ENCODE peak calls at places on chromosomes 11 and 22, in seven cellular contexts. O, Z, M, C, L, H and Y are unnamed samples.

GRCh38 chr11:134643115-134643514 is 231.1 kb upstream of the B3GAT1 start:
- DNase-seq in O (no peak), Z (no peak), M (no peak), C (no peak), L (no peak), H (no peak), Y (no peak)

GRCh38 chr11:34846467-34846866 is 69.7 kb downstream of the APIP start:
- DNase-seq in O (no peak), Z (no peak), M (no peak), C (no peak), L (no peak), H (no peak), Y (no peak)

GRCh38 chr11:112795896-112796686 is 165.1 kb upstream of the NCAM1 start:
- DNase-seq in O (no peak), Z (no peak), M (no peak), C (no peak), L (no peak), H (no peak), Y (no peak)

GRCh38 chr11:115616941-115617340 is 112.7 kb upstream of the CADM1 start:
- DNase-seq in O (peak), Z (no peak), M (peak), C (no peak), L (no peak), H (no peak), Y (peak)

GRCh38 chr22:43905681-43906080 is 13.9 kb upstream of the PNPLA5 start:
- DNase-seq in O (no peak), Z (no peak), M (no peak), C (no peak), L (no peak), H (no peak), Y (no peak)

GRCh38 chr22:25404556-25404922 is 159.9 kb upstream of the GRK3 start:
- DNase-seq in O (no peak), Z (no peak), M (no peak), C (no peak), L (no peak), H (no peak), Y (no peak)

GRCh38 chr11:110093407-110094297 is 460 bp downstream of the ZC3H12C start:
- DNase-seq in O (no peak), Z (peak), M (peak), C (peak), L (peak), H (no peak), Y (peak)

GRCh38 chr11:117172678-117173421 is 5.7 kb upstream of the SIDT2 start:
- DNase-seq in O (no peak), Z (no peak), M (peak), C (no peak), L (no peak), H (no peak), Y (no peak)

GRCh38 chr11:2987881-2988280 is 4.2 kb downstream of the NAP1L4 start:
- DNase-seq in O (no peak), Z (peak), M (no peak), C (no peak), L (no peak), H (no peak), Y (no peak)

GRCh38 chr11:111417766-111418435 is 38.8 kb upstream of the POU2AF1 start:
- DNase-seq in O (peak), Z (no peak), M (peak), C (no peak), L (no peak), H (no peak), Y (peak)

GRCh38 chr11:119743041-119743440 is 14.0 kb upstream of the NECTIN1 start:
- DNase-seq in O (no peak), Z (no peak), M (no peak), C (no peak), L (no peak), H (no peak), Y (no peak)

GRCh38 chr22:49331223-49331815 is 496.4 kb downstream of the BRD1 start:
- DNase-seq in O (no peak), Z (no peak), M (no peak), C (no peak), L (no peak), H (no peak), Y (peak)

GRCh38 chr11:114027941-114028340 is 31.6 kb upstream of the ZBTB16 start:
- DNase-seq in O (no peak), Z (no peak), M (no peak), C (no peak), L (no peak), H (no peak), Y (no peak)

GRCh38 chr11:45092901-45093760 is 53.3 kb upstream of the PRDM11 start:
- DNase-seq in O (no peak), Z (no peak), M (peak), C (no peak), L (no peak), H (peak), Y (no peak)

GRCh38 chr11:128103278-128103873 is 484.0 kb downstream of the ETS1 start:
- DNase-seq in O (no peak), Z (no peak), M (no peak), C (no peak), L (no peak), H (no peak), Y (no peak)

GRCh38 chr11:17129003-17129402 is 51.5 kb upstream of the RPS13 start:
- DNase-seq in O (no peak), Z (no peak), M (peak), C (no peak), L (no peak), H (no peak), Y (no peak)

GRCh38 chr22:40485813-40486610 is 115.6 kb downstream of the SGSM3 start:
- DNase-seq in O (no peak), Z (no peak), M (no peak), C (no peak), L (no peak), H (no peak), Y (no peak)

GRCh38 chr11:63592975-63593395 is 21.2 kb downstream of the PLAAT3 start:
- DNase-seq in O (no peak), Z (no peak), M (peak), C (no peak), L (peak), H (no peak), Y (no peak)

GRCh38 chr22:45120931-45121330 is 42.8 kb upstream of the NUP50 start:
- DNase-seq in O (no peak), Z (no peak), M (no peak), C (no peak), L (no peak), H (no peak), Y (no peak)

GRCh38 chr11:115325523-115325922 is 178.7 kb downstream of the CADM1 start:
- DNase-seq in O (no peak), Z (no peak), M (no peak), C (no peak), L (peak), H (no peak), Y (no peak)

GRCh38 chr11:78074756-78075155 is 4.9 kb downstream of the NDUFC2 start:
- DNase-seq in O (no peak), Z (no peak), M (no peak), C (no peak), L (no peak), H (no peak), Y (no peak)

GRCh38 chr11:19766206-19766605 is 53.6 kb downstream of the NAV2 start:
- DNase-seq in O (no peak), Z (no peak), M (peak), C (peak), L (no peak), H (no peak), Y (no peak)

GRCh38 chr11:132101861-132102260 is 731.4 kb downstream of the NTM start:
- DNase-seq in O (no peak), Z (no peak), M (no peak), C (no peak), L (no peak), H (no peak), Y (no peak)

GRCh38 chr11:104219081-104219480 is 55.1 kb upstream of the PDGFD start:
- DNase-seq in O (no peak), Z (no peak), M (no peak), C (no peak), L (no peak), H (no peak), Y (no peak)

GRCh38 chr11:59562292-59562691 is 51.0 kb downstream of the OR4D9 start:
- DNase-seq in O (no peak), Z (no peak), M (no peak), C (no peak), L (no peak), H (no peak), Y (no peak)

GRCh38 chr22:30289980-30290313 is 642 bp upstream of the CASTOR1 start:
- DNase-seq in O (no peak), Z (no peak), M (no peak), C (no peak), L (no peak), H (no peak), Y (peak)

GRCh38 chr11:68142028-68142412 is 20.8 kb upstream of the CHKA start:
- DNase-seq in O (no peak), Z (peak), M (no peak), C (no peak), L (no peak), H (no peak), Y (no peak)

GRCh38 chr11:73520358-73521061 is 77.4 kb downstream of the FAM168A start:
- DNase-seq in O (no peak), Z (no peak), M (no peak), C (no peak), L (no peak), H (no peak), Y (no peak)

GRCh38 chr11:134660416-134660815 is 248.4 kb upstream of the B3GAT1 start:
- DNase-seq in O (no peak), Z (no peak), M (no peak), C (no peak), L (no peak), H (no peak), Y (no peak)

GRCh38 chr11:12556788-12557384 is 117.3 kb upstream of the TEAD1 start:
- DNase-seq in O (peak), Z (no peak), M (peak), C (peak), L (no peak), H (no peak), Y (peak)